ENCODE peak calls at places on chromosomes 4 and X, in six cellular contexts. One of them, this sample, is unnamed.
A peak's percentile ranks its signal among the peaks of the same experiment; 100 is the strongest.

GRCh38 chr4:734075-734474 is 28.4 kb downstream of the PCGF3 start:
- DNase-seq in GM12878: no peak
- DNase-seq in HepG2: no peak
- DNase-seq in endothelial cell of umbilical vein: no peak
- DNase-seq in A549: no peak
- DNase-seq in NB4: no peak
- DNase-seq in this sample: no peak

GRCh38 chrX:134469481-134469880 is 9.5 kb downstream of the HPRT1 start:
- DNase-seq in NB4: peak; percentile 54
- DNase-seq in A549: no peak
- DNase-seq in endothelial cell of umbilical vein: peak; percentile 38
- DNase-seq in GM12878: no peak
- DNase-seq in HepG2: no peak
- DNase-seq in this sample: no peak

GRCh38 chrX:12002876-12003275 is 135.4 kb upstream of the FRMPD4 start:
- DNase-seq in NB4: no peak
- DNase-seq in endothelial cell of umbilical vein: no peak
- DNase-seq in HepG2: no peak
- DNase-seq in A549: no peak
- DNase-seq in GM12878: no peak
- DNase-seq in this sample: no peak

GRCh38 chrX:97200454-97200853 is 316.7 kb downstream of the RPA4 start:
- DNase-seq in GM12878: no peak
- DNase-seq in A549: no peak
- DNase-seq in endothelial cell of umbilical vein: no peak
- DNase-seq in HepG2: no peak
- DNase-seq in NB4: no peak
- DNase-seq in this sample: peak; percentile 56

GRCh38 chr4:147839651-147840050 is 107.8 kb downstream of the ARHGAP10 start:
- DNase-seq in GM12878: no peak
- DNase-seq in NB4: no peak
- DNase-seq in A549: no peak
- DNase-seq in HepG2: no peak
- DNase-seq in endothelial cell of umbilical vein: no peak
- DNase-seq in this sample: no peak

GRCh38 chr4:8639777-8640720 is 47.5 kb downstream of the CPZ start:
- DNase-seq in NB4: no peak
- DNase-seq in GM12878: no peak
- DNase-seq in A549: no peak
- DNase-seq in endothelial cell of umbilical vein: no peak
- DNase-seq in HepG2: no peak
- DNase-seq in this sample: no peak

GRCh38 chr4:186920486-186920885 is 196.8 kb upstream of the FAT1 start:
- DNase-seq in endothelial cell of umbilical vein: peak; percentile 25
- DNase-seq in A549: no peak
- DNase-seq in GM12878: no peak
- DNase-seq in HepG2: no peak
- DNase-seq in NB4: no peak
- DNase-seq in this sample: no peak

GRCh38 chr4:61511716-61512488 is 311.8 kb downstream of the ADGRL3 start:
- DNase-seq in NB4: no peak
- DNase-seq in GM12878: no peak
- DNase-seq in HepG2: no peak
- DNase-seq in endothelial cell of umbilical vein: peak; percentile 49
- DNase-seq in A549: peak; percentile 7
- DNase-seq in this sample: no peak

GRCh38 chr4:15655223-15656037 is at the start of gene FBXL5:
- DNase-seq in endothelial cell of umbilical vein: peak; percentile 86
- DNase-seq in NB4: peak; percentile 95
- DNase-seq in A549: peak; percentile 78
- DNase-seq in GM12878: peak; percentile 36
- DNase-seq in HepG2: peak; percentile 56
- DNase-seq in this sample: peak; percentile 95

GRCh38 chr4:26206339-26206738 is 114.5 kb upstream of the RBPJ start:
- DNase-seq in A549: no peak
- DNase-seq in GM12878: no peak
- DNase-seq in NB4: no peak
- DNase-seq in HepG2: no peak
- DNase-seq in endothelial cell of umbilical vein: peak; percentile 48
- DNase-seq in this sample: no peak

GRCh38 chr4:103757631-103758030 is 37.8 kb upstream of the TACR3 start:
- DNase-seq in A549: no peak
- DNase-seq in NB4: no peak
- DNase-seq in GM12878: no peak
- DNase-seq in endothelial cell of umbilical vein: no peak
- DNase-seq in HepG2: no peak
- DNase-seq in this sample: no peak

DNA sequence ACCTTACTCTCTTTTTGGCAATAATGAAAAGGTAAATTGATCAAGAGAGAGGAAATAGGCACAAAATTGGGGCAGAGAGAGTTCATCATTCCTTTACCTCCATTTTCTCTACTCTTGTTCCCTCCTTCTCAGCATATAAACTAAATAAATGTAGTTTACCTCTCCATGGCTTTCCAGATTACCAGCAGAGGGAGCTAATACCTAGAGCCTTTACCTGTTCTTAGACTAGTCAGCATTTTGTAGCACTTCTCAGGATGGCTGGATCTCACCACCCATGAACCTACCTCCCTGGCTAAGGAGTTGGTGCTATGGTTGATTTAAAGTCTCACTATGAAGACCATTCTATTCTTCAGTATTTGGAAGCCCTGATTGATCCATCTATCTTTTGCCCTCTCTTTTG is 15.7 kb downstream of the OFD1 start:
- DNase-seq in HepG2: peak; percentile 16
- DNase-seq in A549: peak; percentile 69
- DNase-seq in GM12878: no peak
- DNase-seq in NB4: peak; percentile 60
- DNase-seq in endothelial cell of umbilical vein: peak; percentile 35
- DNase-seq in this sample: no peak
- TF ChIP-seq MYC in HepG2: no peak
- TF ChIP-seq MYC in A549: no peak
- TF ChIP-seq MYC in GM12878: no peak
- TF ChIP-seq MYC in NB4: no peak
- TF ChIP-seq MYC in endothelial cell of umbilical vein: no peak
- TF ChIP-seq MYC in this sample: no peak

DNA sequence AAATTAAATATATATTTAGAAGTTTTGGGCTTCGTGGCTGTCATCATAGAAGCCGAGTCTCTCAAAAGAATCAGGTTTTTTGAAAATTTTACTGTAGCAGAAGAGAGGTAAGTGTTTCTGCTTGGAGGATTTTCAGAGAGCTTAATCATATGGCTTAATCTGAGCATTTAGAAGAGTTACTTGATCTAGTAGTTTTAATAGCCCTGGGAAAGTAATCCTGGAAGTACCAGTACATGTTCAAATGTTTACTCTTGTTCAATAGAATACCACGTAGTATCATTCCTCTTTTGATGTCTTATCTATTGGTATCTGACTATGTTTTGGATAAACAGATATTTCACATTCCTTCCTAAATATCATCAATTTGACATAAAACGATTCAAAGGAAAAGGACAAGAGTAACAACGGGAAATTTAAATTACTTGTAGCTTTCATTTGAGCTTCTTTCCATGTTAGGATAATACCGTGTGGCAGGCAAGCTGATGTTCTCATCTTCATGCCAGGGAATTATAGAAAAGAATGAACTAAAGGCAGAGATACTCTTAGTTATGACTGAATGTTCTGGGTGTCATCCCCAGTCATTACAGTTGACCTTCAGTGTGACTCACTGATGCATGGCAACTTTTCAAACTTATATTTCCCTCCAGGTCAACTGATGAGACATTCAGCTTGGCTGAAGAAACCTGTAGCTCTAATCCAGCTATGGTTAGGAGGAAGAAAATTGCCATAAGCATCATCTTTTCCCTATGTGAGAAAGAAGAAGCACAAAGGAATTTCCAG is 89.8 kb downstream of the FNIP2 start:
- DNase-seq in HepG2: peak; percentile 16
- DNase-seq in endothelial cell of umbilical vein: no peak
- DNase-seq in NB4: no peak
- DNase-seq in GM12878: no peak
- DNase-seq in A549: peak; percentile 6
- DNase-seq in this sample: no peak
- TF ChIP-seq MYC in HepG2: no peak
- TF ChIP-seq MYC in endothelial cell of umbilical vein: no peak
- TF ChIP-seq MYC in NB4: no peak
- TF ChIP-seq MYC in GM12878: no peak
- TF ChIP-seq MYC in A549: no peak
- TF ChIP-seq MYC in this sample: no peak

DNA sequence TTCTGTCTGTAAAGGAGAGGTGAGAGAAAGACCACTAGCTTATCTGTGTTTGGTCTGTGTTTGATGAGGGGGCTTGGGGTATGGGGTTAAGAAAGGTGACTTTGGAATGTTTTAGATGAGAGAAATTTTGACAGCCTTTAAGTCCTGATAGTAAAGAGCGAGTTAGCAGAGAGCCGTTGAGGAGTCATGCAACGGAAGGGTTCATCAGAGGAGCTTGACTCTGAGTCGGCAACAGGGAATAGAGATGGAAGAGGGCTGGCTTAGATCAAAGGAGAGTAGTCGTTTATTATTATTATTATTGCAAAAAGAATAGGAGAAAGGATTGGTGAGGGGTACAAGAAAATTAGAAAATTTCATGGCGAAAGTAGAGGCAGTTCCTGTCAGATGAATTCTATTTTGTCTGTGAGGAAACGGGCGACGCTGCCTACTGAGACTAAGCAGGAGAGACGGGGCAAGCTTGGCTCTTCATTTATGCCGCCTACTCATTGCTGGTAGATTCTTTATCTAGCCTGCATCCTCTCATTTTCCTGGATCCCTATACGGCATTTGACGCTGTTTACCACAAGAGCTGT is 473 bp upstream of the VAMP7 start:
- DNase-seq in GM12878: no peak
- DNase-seq in endothelial cell of umbilical vein: no peak
- DNase-seq in A549: no peak
- DNase-seq in HepG2: no peak
- DNase-seq in NB4: peak; percentile 16
- DNase-seq in this sample: peak; percentile 6
- TF ChIP-seq MYC in GM12878: no peak
- TF ChIP-seq MYC in endothelial cell of umbilical vein: no peak
- TF ChIP-seq MYC in A549: no peak
- TF ChIP-seq MYC in HepG2: no peak
- TF ChIP-seq MYC in NB4: no peak
- TF ChIP-seq MYC in this sample: no peak

DNA sequence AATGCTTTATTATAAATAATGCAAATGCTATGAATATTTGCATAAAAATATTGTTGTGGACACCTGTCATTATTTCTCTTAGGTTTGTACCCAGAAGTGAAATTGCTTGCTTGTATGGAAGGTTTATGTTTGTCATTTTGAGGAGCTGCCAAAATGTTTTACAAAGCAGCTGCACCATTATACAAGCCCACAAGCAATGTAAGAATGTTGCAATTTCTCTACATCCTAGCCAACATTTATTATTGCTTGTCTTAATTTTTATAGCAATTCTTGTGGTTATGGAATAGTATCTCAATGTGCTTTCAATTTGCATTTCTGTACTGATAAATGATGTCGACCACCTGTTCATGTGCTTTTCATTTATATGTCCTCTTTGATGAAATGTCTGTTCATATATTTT is 18.7 kb upstream of the RBMX start:
- DNase-seq in GM12878: no peak
- DNase-seq in endothelial cell of umbilical vein: no peak
- DNase-seq in A549: no peak
- DNase-seq in HepG2: no peak
- DNase-seq in NB4: no peak
- DNase-seq in this sample: no peak
- TF ChIP-seq MYC in GM12878: no peak
- TF ChIP-seq MYC in endothelial cell of umbilical vein: no peak
- TF ChIP-seq MYC in A549: no peak
- TF ChIP-seq MYC in HepG2: no peak
- TF ChIP-seq MYC in NB4: no peak
- TF ChIP-seq MYC in this sample: no peak

DNA sequence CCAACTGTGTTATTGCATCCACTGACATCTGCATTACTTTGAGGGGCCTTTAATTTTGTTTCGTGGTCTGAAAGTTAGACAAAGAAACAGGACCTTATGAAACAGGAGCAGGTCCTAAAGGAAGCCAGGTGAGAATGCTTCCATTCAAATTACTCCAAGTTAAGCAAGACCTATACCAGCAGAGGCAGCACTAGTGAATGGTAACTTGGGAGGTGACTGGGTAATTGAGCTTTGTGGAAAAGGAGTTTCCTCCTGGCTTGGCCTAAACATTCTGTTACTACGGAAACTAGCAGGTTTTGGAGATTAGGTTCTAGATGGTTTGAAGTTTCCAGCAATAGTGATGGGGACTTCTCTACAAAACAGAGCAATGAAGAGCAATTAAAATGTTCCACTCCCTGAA is 173.5 kb downstream of the NKX6-1 start:
- DNase-seq in GM12878: no peak
- DNase-seq in NB4: no peak
- DNase-seq in HepG2: no peak
- DNase-seq in endothelial cell of umbilical vein: no peak
- DNase-seq in A549: no peak
- DNase-seq in this sample: no peak
- TF ChIP-seq MYC in GM12878: no peak
- TF ChIP-seq MYC in NB4: no peak
- TF ChIP-seq MYC in HepG2: no peak
- TF ChIP-seq MYC in endothelial cell of umbilical vein: no peak
- TF ChIP-seq MYC in A549: no peak
- TF ChIP-seq MYC in this sample: no peak

This sample was measured in K562.